ENCODE peak calls at places on chromosome 14, in four cellular contexts. One of them, this sample, is unnamed. For H3K9me3, the result is how much of the 10 kb centered on the place peaks cover.

GRCh38 chr14:50225974-50226297 is 5.4 kb downstream of the SOS2 start:
- DNase-seq in testis: peak
- DNase-seq in IMR-90: no peak
- DNase-seq in PC-9: no peak
- DNase-seq in this sample: no peak

GRCh38 chr14:52703225-52703624 is 3.8 kb upstream of the PSMC6 start:
- DNase-seq in PC-9: peak
- DNase-seq in IMR-90: peak
- DNase-seq in testis: no peak
- DNase-seq in this sample: peak

GRCh38 chr14:106436310-106436905 is 910.0 kb downstream of the TMEM121 start:
- DNase-seq in testis: peak
- DNase-seq in IMR-90: no peak
- DNase-seq in PC-9: no peak
- DNase-seq in this sample: no peak

GRCh38 chr14:91919814-91920213 is 27.7 kb downstream of the FBLN5 start:
- DNase-seq in IMR-90: peak
- DNase-seq in PC-9: no peak
- DNase-seq in testis: peak
- DNase-seq in this sample: peak

GRCh38 chr14:83300454-83301064 is 1766.9 kb upstream of the SEL1L start:
- DNase-seq in IMR-90: peak
- DNase-seq in PC-9: no peak
- DNase-seq in testis: no peak
- DNase-seq in this sample: no peak

GRCh38 chr14:79896009-79896408 is 315.3 kb downstream of the DIO2 start:
- DNase-seq in IMR-90: peak
- DNase-seq in PC-9: no peak
- DNase-seq in testis: no peak
- DNase-seq in this sample: no peak

GRCh38 chr14:102187044-102187443 is 47.3 kb downstream of the WDR20 start:
- DNase-seq in PC-9: peak
- DNase-seq in testis: no peak
- DNase-seq in IMR-90: peak
- DNase-seq in this sample: no peak

GRCh38 chr14:61598980-61599379 is 96.3 kb upstream of the HIF1A start:
- DNase-seq in testis: no peak
- DNase-seq in IMR-90: no peak
- DNase-seq in PC-9: no peak
- DNase-seq in this sample: no peak

GRCh38 chr14:24339284-24340151 is at the start of gene RIPK3:
- DNase-seq in testis: no peak
- DNase-seq in PC-9: peak
- DNase-seq in IMR-90: no peak
- DNase-seq in this sample: peak

GRCh38 chr14:20435454-20436362 is at the start of gene KLHL33:
- DNase-seq in IMR-90: no peak
- DNase-seq in testis: no peak
- DNase-seq in PC-9: no peak
- DNase-seq in this sample: no peak

GRCh38 chr14:35890308-35890707 is 64.2 kb downstream of the BRMS1L start:
- DNase-seq in testis: no peak
- DNase-seq in IMR-90: no peak
- DNase-seq in PC-9: no peak
- DNase-seq in this sample: no peak

GRCh38 chr14:37946819-37947218 is 260.9 kb upstream of the SSTR1 start:
- DNase-seq in IMR-90: no peak
- DNase-seq in testis: no peak
- DNase-seq in PC-9: no peak
- DNase-seq in this sample: no peak
- H3K27ac ChIP-seq in IMR-90: no peak
- H3K27ac ChIP-seq in testis: no peak
- H3K27ac ChIP-seq in PC-9: no peak
- H3K27ac ChIP-seq in this sample: no peak

GRCh38 chr14:25862068-25862467 is 735.8 kb downstream of the NOVA1 start:
- DNase-seq in IMR-90: no peak
- DNase-seq in PC-9: no peak
- DNase-seq in testis: no peak
- DNase-seq in this sample: no peak
- H3K4me3 ChIP-seq in IMR-90: no peak
- H3K4me3 ChIP-seq in PC-9: no peak
- H3K4me3 ChIP-seq in testis: no peak
- H3K4me3 ChIP-seq in this sample: no peak

GRCh38 chr14:55414551-55414950 is 2.9 kb upstream of the ATG14 start:
- DNase-seq in PC-9: no peak
- DNase-seq in IMR-90: no peak
- DNase-seq in testis: no peak
- DNase-seq in this sample: no peak

GRCh38 chr14:55419663-55420062 is 8.0 kb upstream of the ATG14 start:
- DNase-seq in testis: no peak
- DNase-seq in IMR-90: no peak
- DNase-seq in PC-9: no peak
- DNase-seq in this sample: no peak

GRCh38 chr14:55417955-55418354 is 6.3 kb upstream of the ATG14 start:
- DNase-seq in PC-9: no peak
- DNase-seq in IMR-90: no peak
- DNase-seq in testis: no peak
- DNase-seq in this sample: no peak

GRCh38 chr14:55416866-55417265 is 5.2 kb upstream of the ATG14 start:
- DNase-seq in PC-9: peak
- DNase-seq in IMR-90: no peak
- DNase-seq in testis: peak
- DNase-seq in this sample: no peak

GRCh38 chr14:55418411-55418810 is 6.8 kb upstream of the ATG14 start:
- DNase-seq in PC-9: no peak
- DNase-seq in testis: no peak
- DNase-seq in IMR-90: no peak
- DNase-seq in this sample: no peak
- H3K9me3 ChIP-seq in PC-9: under half
- H3K9me3 ChIP-seq in testis: under half
- H3K9me3 ChIP-seq in IMR-90: under half
- H3K9me3 ChIP-seq in this sample: under half

GRCh38 chr14:96928779-96929380 is 131.7 kb downstream of the VRK1 start:
- DNase-seq in testis: no peak
- DNase-seq in IMR-90: no peak
- DNase-seq in PC-9: no peak
- DNase-seq in this sample: no peak

GRCh38 chr14:96925422-96925821 is 128.2 kb downstream of the VRK1 start:
- DNase-seq in PC-9: no peak
- DNase-seq in testis: no peak
- DNase-seq in IMR-90: no peak
- DNase-seq in this sample: no peak

GRCh38 chr14:96926006-96926405 is 128.8 kb downstream of the VRK1 start:
- DNase-seq in PC-9: no peak
- DNase-seq in IMR-90: no peak
- DNase-seq in testis: no peak
- DNase-seq in this sample: no peak

GRCh38 chr14:96931751-96932150 is 134.6 kb downstream of the VRK1 start:
- DNase-seq in IMR-90: no peak
- DNase-seq in testis: no peak
- DNase-seq in PC-9: no peak
- DNase-seq in this sample: no peak

DNA sequence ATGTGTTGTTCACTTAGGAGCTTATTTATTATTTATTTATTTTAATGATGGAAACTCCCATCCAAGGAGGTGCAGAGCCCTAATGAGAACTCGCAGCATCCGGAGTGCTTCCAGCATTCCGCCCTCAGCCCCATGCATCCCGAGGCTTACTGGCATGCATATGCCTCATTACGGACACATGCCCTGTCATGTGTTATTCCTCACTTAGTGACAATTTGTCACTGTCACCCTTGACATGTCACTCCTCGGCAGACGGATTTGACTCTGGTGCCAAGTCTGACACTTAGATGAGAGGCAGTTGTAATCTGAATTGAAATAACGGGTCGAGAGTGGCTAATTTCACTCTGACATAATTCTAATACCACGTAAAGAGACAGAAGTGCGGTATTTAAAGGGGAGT is 132.8 kb downstream of the VRK1 start:
- DNase-seq in PC-9: no peak
- DNase-seq in IMR-90: no peak
- DNase-seq in testis: no peak
- DNase-seq in this sample: peak
- H3K27ac ChIP-seq in PC-9: no peak
- H3K27ac ChIP-seq in IMR-90: no peak
- H3K27ac ChIP-seq in testis: no peak
- H3K27ac ChIP-seq in this sample: no peak